ENCODE peak calls at places on chromosomes 3 and 15, in five cellular contexts. One of them, this sample, is unnamed.

GRCh38 chr3:127177226-127177625 is 15.7 kb upstream of the PRR23E start:
- DNase-seq in HepG2: peak; percentile 25
- DNase-seq in K562: no peak
- DNase-seq in GM12878: no peak
- DNase-seq in H1: no peak
- DNase-seq in this sample: no peak

GRCh38 chr3:50441818-50442217 is 61.6 kb downstream of the CACNA2D2 start:
- DNase-seq in HepG2: no peak
- DNase-seq in K562: no peak
- DNase-seq in GM12878: no peak
- DNase-seq in H1: no peak
- DNase-seq in this sample: no peak

GRCh38 chr15:22895465-22896190 is 57.2 kb downstream of the NIPA2 start:
- DNase-seq in HepG2: no peak
- DNase-seq in K562: peak; percentile 62
- DNase-seq in GM12878: peak; percentile 1
- DNase-seq in H1: no peak
- DNase-seq in this sample: no peak

GRCh38 chr3:57852896-57853295 is 96.8 kb downstream of the SLMAP start:
- DNase-seq in HepG2: peak; percentile 9
- DNase-seq in K562: no peak
- DNase-seq in GM12878: no peak
- DNase-seq in H1: no peak
- DNase-seq in this sample: no peak

GRCh38 chr3:51057111-51057510 is 328.0 kb upstream of the MANF start:
- DNase-seq in HepG2: no peak
- DNase-seq in K562: no peak
- DNase-seq in GM12878: no peak
- DNase-seq in H1: no peak
- DNase-seq in this sample: no peak

GRCh38 chr3:46266598-46266997 is 24.3 kb downstream of the CCR3 start:
- DNase-seq in HepG2: no peak
- DNase-seq in K562: no peak
- DNase-seq in GM12878: no peak
- DNase-seq in H1: no peak
- DNase-seq in this sample: no peak

GRCh38 chr3:23776352-23776891 is 29.3 kb upstream of the UBE2E1 start:
- DNase-seq in HepG2: no peak
- DNase-seq in K562: no peak
- DNase-seq in GM12878: no peak
- DNase-seq in H1: no peak
- DNase-seq in this sample: no peak

GRCh38 chr3:182565916-182566524 is 227.3 kb upstream of the ATP11B start:
- DNase-seq in HepG2: no peak
- DNase-seq in K562: no peak
- DNase-seq in GM12878: no peak
- DNase-seq in H1: no peak
- DNase-seq in this sample: no peak

GRCh38 chr15:63846022-63846544 is 12.3 kb upstream of the HERC1 start:
- DNase-seq in HepG2: no peak
- DNase-seq in K562: no peak
- DNase-seq in GM12878: no peak
- DNase-seq in H1: no peak
- DNase-seq in this sample: no peak

GRCh38 chr3:124532071-124532470 is 198.2 kb upstream of the UMPS start:
- DNase-seq in HepG2: no peak
- DNase-seq in K562: no peak
- DNase-seq in GM12878: no peak
- DNase-seq in H1: no peak
- DNase-seq in this sample: no peak

GRCh38 chr3:140822381-140823047 is 119.1 kb upstream of the SLC25A36 start:
- DNase-seq in HepG2: peak; percentile 27
- DNase-seq in K562: no peak
- DNase-seq in GM12878: no peak
- DNase-seq in H1: no peak
- DNase-seq in this sample: no peak

GRCh38 chr3:49339593-49339946 is 283 bp downstream of the USP4 start:
- DNase-seq in HepG2: peak; percentile 27
- DNase-seq in K562: peak; percentile 30
- DNase-seq in GM12878: no peak
- DNase-seq in H1: peak; percentile 19
- DNase-seq in this sample: peak; percentile 71

GRCh38 chr3:163327086-163327485 is 1751.2 kb downstream of the SI start:
- DNase-seq in HepG2: no peak
- DNase-seq in K562: no peak
- DNase-seq in GM12878: no peak
- DNase-seq in H1: no peak
- DNase-seq in this sample: no peak

GRCh38 chr3:46537316-46537715 is 28.8 kb downstream of the LRRC2 start:
- DNase-seq in HepG2: no peak
- DNase-seq in K562: no peak
- DNase-seq in GM12878: no peak
- DNase-seq in H1: no peak
- DNase-seq in this sample: no peak

GRCh38 chr3:168532135-168532534 is 436.4 kb upstream of the GOLIM4 start:
- DNase-seq in HepG2: no peak
- DNase-seq in K562: no peak
- DNase-seq in GM12878: no peak
- DNase-seq in H1: no peak
- DNase-seq in this sample: no peak

GRCh38 chr15:40957581-40958051 is 4.3 kb downstream of the CHAC1 start:
- DNase-seq in HepG2: no peak
- DNase-seq in K562: no peak
- DNase-seq in GM12878: no peak
- DNase-seq in H1: no peak
- DNase-seq in this sample: no peak

GRCh38 chr15:38398134-38398533 is 55.8 kb upstream of the FAM98B start:
- DNase-seq in HepG2: peak; percentile 13
- DNase-seq in K562: no peak
- DNase-seq in GM12878: no peak
- DNase-seq in H1: no peak
- DNase-seq in this sample: no peak

GRCh38 chr3:105527949-105528348 is 161.2 kb downstream of the ALCAM start:
- DNase-seq in HepG2: no peak
- DNase-seq in K562: no peak
- DNase-seq in GM12878: no peak
- DNase-seq in H1: no peak
- DNase-seq in this sample: no peak

GRCh38 chr3:115301364-115301860 is 154.3 kb upstream of the ZBTB20 start:
- DNase-seq in HepG2: no peak
- DNase-seq in K562: no peak
- DNase-seq in GM12878: no peak
- DNase-seq in H1: no peak
- DNase-seq in this sample: no peak

GRCh38 chr15:52642386-52643361 is 36.5 kb downstream of the ATOSA start:
- DNase-seq in HepG2: no peak
- DNase-seq in K562: no peak
- DNase-seq in GM12878: no peak
- DNase-seq in H1: no peak
- DNase-seq in this sample: no peak

GRCh38 chr3:184154909-184155643 is at the start of gene DVL3:
- DNase-seq in HepG2: peak; percentile 50
- DNase-seq in K562: peak; percentile 89
- DNase-seq in GM12878: no peak
- DNase-seq in H1: no peak
- DNase-seq in this sample: peak; percentile 67

GRCh38 chr15:101207867-101208288 is 44.0 kb downstream of the CHSY1 start:
- DNase-seq in HepG2: no peak
- DNase-seq in K562: no peak
- DNase-seq in GM12878: no peak
- DNase-seq in H1: no peak
- DNase-seq in this sample: no peak

GRCh38 chr3:179653106-179653776 is 401 bp downstream of the USP13 start:
- DNase-seq in HepG2: peak; percentile 45
- DNase-seq in K562: peak; percentile 45
- DNase-seq in GM12878: no peak
- DNase-seq in H1: no peak
- DNase-seq in this sample: peak; percentile 75

GRCh38 chr15:31265871-31266711 is 60.5 kb upstream of the KLF13 start:
- DNase-seq in HepG2: no peak
- DNase-seq in K562: no peak
- DNase-seq in GM12878: peak; percentile 86
- DNase-seq in H1: no peak
- DNase-seq in this sample: peak; percentile 14

GRCh38 chr15:69623521-69624513 is 171.2 kb downstream of the RPLP1 start:
- DNase-seq in HepG2: no peak
- DNase-seq in K562: no peak
- DNase-seq in GM12878: no peak
- DNase-seq in H1: no peak
- DNase-seq in this sample: no peak

GRCh38 chr15:33968224-33968623 is at the start of gene CHRM5:
- DNase-seq in HepG2: no peak
- DNase-seq in K562: no peak
- DNase-seq in GM12878: no peak
- DNase-seq in H1: no peak
- DNase-seq in this sample: no peak

GRCh38 chr15:33960160-33960559 is 8.1 kb upstream of the CHRM5 start:
- DNase-seq in HepG2: no peak
- DNase-seq in K562: no peak
- DNase-seq in GM12878: no peak
- DNase-seq in H1: no peak
- DNase-seq in this sample: no peak

GRCh38 chr15:33964665-33965040 is 3.6 kb upstream of the CHRM5 start:
- DNase-seq in HepG2: no peak
- DNase-seq in K562: no peak
- DNase-seq in GM12878: no peak
- DNase-seq in H1: no peak
- DNase-seq in this sample: no peak

DNA sequence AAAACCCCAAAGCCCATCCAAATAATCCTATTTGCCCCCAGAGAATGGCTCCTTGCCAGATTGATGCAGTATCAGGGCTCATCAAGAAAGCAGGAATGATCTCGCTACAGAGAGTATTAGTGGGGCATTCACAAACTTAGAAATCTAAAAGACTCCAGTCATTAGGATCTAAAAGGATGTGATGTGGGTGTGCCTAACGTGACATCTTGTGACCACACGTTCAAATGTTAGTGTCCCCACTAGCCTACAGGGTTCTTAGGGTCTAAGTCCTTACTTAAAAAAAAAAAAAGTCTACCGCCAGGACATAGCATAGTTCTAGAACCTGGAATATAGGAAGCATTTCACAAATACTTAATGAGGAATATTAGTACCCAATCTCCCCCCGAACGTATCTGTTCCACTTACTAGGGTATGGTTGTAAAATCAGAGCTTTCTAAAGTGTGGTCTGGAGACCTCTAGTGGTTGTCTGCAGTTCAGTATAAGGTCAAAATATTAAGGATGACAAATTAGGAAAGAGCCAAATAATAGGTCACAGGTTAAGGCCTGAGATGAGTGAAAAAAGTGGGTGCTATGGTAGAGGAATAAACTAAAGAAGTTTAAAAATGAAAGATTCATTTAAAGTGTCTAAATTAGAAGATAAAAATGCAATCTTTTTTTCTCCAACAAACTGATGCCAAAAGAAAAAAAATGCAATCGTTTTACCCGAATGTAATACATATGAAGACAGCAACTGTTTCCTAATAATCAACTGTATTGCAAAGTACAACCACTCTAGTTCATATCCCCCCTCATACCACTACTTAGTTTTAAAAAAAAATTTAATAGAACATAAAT is 4.2 kb upstream of the CHRM5 start:
- DNase-seq in HepG2: peak; percentile 5
- DNase-seq in K562: peak; percentile 21
- DNase-seq in GM12878: no peak
- DNase-seq in H1: no peak
- DNase-seq in this sample: no peak
- TF ChIP-seq ATF2 in HepG2: no peak
- TF ChIP-seq ATF2 in K562: no peak
- TF ChIP-seq ATF2 in GM12878: no peak
- TF ChIP-seq ATF2 in H1: no peak
- TF ChIP-seq ATF2 in this sample: no peak

GRCh38 chr3:187243933-187244564 is 46.8 kb downstream of the RTP1 start:
- DNase-seq in HepG2: no peak
- DNase-seq in K562: no peak
- DNase-seq in GM12878: no peak
- DNase-seq in H1: no peak
- DNase-seq in this sample: no peak
- TF ChIP-seq ATF2 in HepG2: no peak
- TF ChIP-seq ATF2 in K562: no peak
- TF ChIP-seq ATF2 in GM12878: no peak
- TF ChIP-seq ATF2 in H1: no peak
- TF ChIP-seq ATF2 in this sample: no peak

GRCh38 chr3:156675744-156676466 is 1.5 kb downstream of the TIPARP start:
- DNase-seq in HepG2: peak; percentile 24
- DNase-seq in K562: peak; percentile 29
- DNase-seq in GM12878: no peak
- DNase-seq in H1: no peak
- DNase-seq in this sample: no peak
- TF ChIP-seq ATF2 in HepG2: no peak
- TF ChIP-seq ATF2 in K562: no peak
- TF ChIP-seq ATF2 in GM12878: no peak
- TF ChIP-seq ATF2 in H1: no peak
- TF ChIP-seq ATF2 in this sample: no peak

GRCh38 chr3:12286927-12287726 is 1.7 kb upstream of the PPARG start:
- DNase-seq in HepG2: no peak
- DNase-seq in K562: no peak
- DNase-seq in GM12878: no peak
- DNase-seq in H1: no peak
- DNase-seq in this sample: peak; percentile 53
- TF ChIP-seq ATF2 in HepG2: no peak
- TF ChIP-seq ATF2 in K562: no peak
- TF ChIP-seq ATF2 in GM12878: no peak
- TF ChIP-seq ATF2 in H1: no peak
- TF ChIP-seq ATF2 in this sample: no peak